ENCODE peak calls at places on chromosome 14, in five cellular contexts. O, W, V, B and U are unnamed samples.

GRCh38 chr14:95811813-95812212 is 64.8 kb upstream of the TUNAR start:
- DNase-seq in O (no peak), W (no peak), V (no peak), B (no peak), U (no peak)

GRCh38 chr14:94040796-94041195 is 14.7 kb downstream of the OTUB2 start:
- DNase-seq in O (no peak), W (no peak), V (no peak), B (no peak), U (no peak)

GRCh38 chr14:68285421-68286179 is 466.0 kb downstream of the RAD51B start:
- DNase-seq in O (no peak), W (no peak), V (peak; percentile 37), B (peak; percentile 86), U (no peak)

GRCh38 chr14:65846469-65846868 is 433.9 kb downstream of the FUT8 start:
- DNase-seq in O (no peak), W (no peak), V (no peak), B (no peak), U (no peak)

GRCh38 chr14:102020058-102020971 is 55.9 kb downstream of the DYNC1H1 start:
- DNase-seq in O (no peak), W (no peak), V (peak; percentile 49), B (no peak), U (no peak)

GRCh38 chr14:51609987-51610283 is 41.8 kb upstream of the FRMD6 start:
- DNase-seq in O (no peak), W (no peak), V (no peak), B (no peak), U (no peak)

GRCh38 chr14:74401504-74402241 is 24.3 kb downstream of the SYNDIG1L start:
- DNase-seq in O (no peak), W (no peak), V (peak; percentile 64), B (peak; percentile 84), U (no peak)

GRCh38 chr14:93049295-93049694 is 66.4 kb downstream of the ITPK1 start:
- DNase-seq in O (no peak), W (no peak), V (no peak), B (no peak), U (no peak)

GRCh38 chr14:93023039-93023438 is 92.7 kb downstream of the ITPK1 start:
- DNase-seq in O (no peak), W (no peak), V (no peak), B (no peak), U (no peak)

GRCh38 chr14:92154283-92154942 is 32.6 kb downstream of the CPSF2 start:
- DNase-seq in O (no peak), W (no peak), V (no peak), B (no peak), U (no peak)

GRCh38 chr14:96265387-96265786 is 9.4 kb downstream of the BDKRB1 start:
- DNase-seq in O (no peak), W (no peak), V (no peak), B (no peak), U (no peak)

GRCh38 chr14:92651106-92651792 is 97.2 kb downstream of the LGMN start:
- DNase-seq in O (no peak), W (no peak), V (peak; percentile 86), B (peak; percentile 90), U (no peak)

GRCh38 chr14:75223664-75224154 is 47.3 kb upstream of the TMED10 start:
- DNase-seq in O (no peak), W (no peak), V (no peak), B (no peak), U (peak; percentile 30)

GRCh38 chr14:53599221-53599945 is 357.2 kb downstream of the BMP4 start:
- DNase-seq in O (no peak), W (no peak), V (no peak), B (no peak), U (no peak)

GRCh38 chr14:73973497-73973896 is 23.4 kb downstream of the COQ6 start:
- DNase-seq in O (no peak), W (no peak), V (no peak), B (no peak), U (no peak)

GRCh38 chr14:97719931-97720330 is 922.7 kb downstream of the VRK1 start:
- DNase-seq in O (no peak), W (no peak), V (peak; percentile 58), B (no peak), U (no peak)